ENCODE peak calls at places on chromosomes 13 and 19, in five cellular contexts. R is WTC11, K is GM12878, A is HepG2, C is K562. O is an unnamed sample.

GRCh38 chr19:55251296-55252081 is 7.3 kb downstream of the PPP6R1 start:
- DNase-seq in R (no peak), K (no peak), A (no peak), C (peak), O (no peak)

GRCh38 chr19:2462635-2463421 is 6.1 kb upstream of the LMNB2 start:
- DNase-seq in R (peak), K (no peak), A (peak), C (no peak), O (no peak)

GRCh38 chr19:47186337-47187022 is 44.5 kb downstream of the BBC3 start:
- DNase-seq in R (no peak), K (peak), A (no peak), C (no peak), O (no peak)

GRCh38 chr13:80010286-80010831 is 330.6 kb downstream of the SPRY2 start:
- DNase-seq in R (no peak), K (no peak), A (no peak), C (no peak), O (no peak)

GRCh38 chr13:109276261-109276660 is 510.1 kb downstream of the IRS2 start:
- DNase-seq in R (no peak), K (no peak), A (no peak), C (no peak), O (no peak)

GRCh38 chr13:44471686-44472085 is 98.1 kb downstream of the SERP2 start:
- DNase-seq in R (no peak), K (no peak), A (no peak), C (no peak), O (peak)

GRCh38 chr13:91520952-91521351 is 122.5 kb downstream of the GPC5 start:
- DNase-seq in R (no peak), K (no peak), A (no peak), C (no peak), O (no peak)

GRCh38 chr13:113141591-113141950 is 16.9 kb upstream of the PROZ start:
- DNase-seq in R (no peak), K (no peak), A (no peak), C (no peak), O (no peak)

GRCh38 chr13:95338905-95339304 is 37.7 kb upstream of the ABCC4 start:
- DNase-seq in R (no peak), K (no peak), A (no peak), C (no peak), O (no peak)

GRCh38 chr13:95341441-95341840 is 40.2 kb upstream of the ABCC4 start:
- DNase-seq in R (no peak), K (no peak), A (no peak), C (no peak), O (no peak)

GRCh38 chr13:95337597-95337996 is 36.3 kb upstream of the ABCC4 start:
- DNase-seq in R (no peak), K (no peak), A (no peak), C (no peak), O (no peak)

DNA sequence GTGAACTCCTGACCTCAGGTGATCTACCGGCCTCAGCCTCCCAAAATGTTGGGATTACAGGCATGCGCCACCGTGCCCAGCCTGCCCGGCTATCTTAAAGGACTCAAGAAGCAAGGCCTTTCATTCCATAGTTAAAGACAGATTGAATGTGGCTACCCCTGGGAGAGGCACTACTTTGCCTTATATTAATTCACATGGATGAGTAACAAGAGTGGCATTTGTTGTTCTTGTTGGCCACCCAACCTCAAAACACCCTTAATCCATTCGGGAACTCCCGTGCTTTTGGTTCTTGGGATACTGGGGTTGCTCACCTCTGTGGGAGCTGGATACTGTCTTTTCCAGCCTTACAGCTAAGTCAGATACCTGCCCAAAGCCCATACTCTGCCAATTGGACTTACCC is 34.4 kb upstream of the ABCC4 start:
- DNase-seq in R (no peak), K (no peak), A (no peak), C (no peak), O (no peak)
- TF ChIP-seq ESRRA in R (no peak), K (no peak), A (no peak), C (no peak), O (no peak)

GRCh38 chr19:58474291-58474996 is 1.7 kb upstream of the ZNF446 start:
- DNase-seq in R (no peak), K (no peak), A (no peak), C (no peak), O (no peak)
- TF ChIP-seq ESRRA in R (no peak), K (no peak), A (no peak), C (no peak), O (no peak)

GRCh38 chr13:94020426-94020825 is 459.1 kb downstream of the DCT start:
- DNase-seq in R (no peak), K (no peak), A (no peak), C (no peak), O (no peak)

DNA sequence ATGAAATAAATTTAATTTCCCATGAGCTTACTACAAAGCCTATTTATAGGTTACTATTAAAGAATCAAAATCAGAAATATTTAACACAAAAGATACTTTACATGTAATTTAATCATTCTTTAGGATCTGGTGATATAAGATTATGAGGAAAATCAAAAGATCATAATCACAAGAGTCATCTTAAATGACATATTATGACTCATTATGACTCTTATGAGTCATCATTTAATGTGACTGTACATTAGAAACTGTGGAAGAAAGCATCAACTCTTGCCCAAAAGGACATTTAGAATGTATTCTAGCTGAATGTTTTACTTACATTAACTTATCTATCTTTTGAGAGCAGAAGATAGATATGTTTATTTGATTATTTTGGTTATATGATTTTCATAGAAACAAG is 458.6 kb downstream of the DCT start:
- DNase-seq in R (no peak), K (no peak), A (no peak), C (no peak), O (no peak)
- TF ChIP-seq ESRRA in R (no peak), K (no peak), A (no peak), C (no peak), O (no peak)

DNA sequence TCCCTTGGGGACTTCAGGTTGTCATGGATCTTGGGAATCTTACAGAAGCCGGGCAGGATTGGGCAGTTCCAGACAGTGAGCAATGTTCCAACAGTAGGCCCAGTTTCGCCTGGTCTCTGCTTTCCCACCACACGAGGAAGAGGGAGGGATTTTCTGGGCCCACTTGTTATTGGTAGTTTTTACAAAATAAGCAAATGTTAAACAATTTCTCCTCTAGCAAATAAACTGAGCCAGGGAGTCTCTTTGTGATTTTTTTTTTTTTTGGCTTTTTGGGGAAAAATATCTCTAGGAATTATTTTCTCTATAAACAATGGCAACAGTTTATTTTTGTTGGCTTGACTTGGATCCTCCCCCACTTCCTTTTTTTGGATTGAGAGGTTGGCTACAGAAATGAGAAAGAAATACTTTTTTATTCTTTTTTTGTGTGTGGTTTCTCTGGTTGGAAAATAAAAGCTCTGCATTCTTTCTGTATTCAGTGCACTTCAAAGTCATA is 89.3 kb downstream of the TM9SF2 start:
- DNase-seq in R (no peak), K (no peak), A (no peak), C (no peak), O (no peak)
- TF ChIP-seq ESRRA in R (no peak), K (no peak), A (no peak), C (no peak), O (no peak)

DNA sequence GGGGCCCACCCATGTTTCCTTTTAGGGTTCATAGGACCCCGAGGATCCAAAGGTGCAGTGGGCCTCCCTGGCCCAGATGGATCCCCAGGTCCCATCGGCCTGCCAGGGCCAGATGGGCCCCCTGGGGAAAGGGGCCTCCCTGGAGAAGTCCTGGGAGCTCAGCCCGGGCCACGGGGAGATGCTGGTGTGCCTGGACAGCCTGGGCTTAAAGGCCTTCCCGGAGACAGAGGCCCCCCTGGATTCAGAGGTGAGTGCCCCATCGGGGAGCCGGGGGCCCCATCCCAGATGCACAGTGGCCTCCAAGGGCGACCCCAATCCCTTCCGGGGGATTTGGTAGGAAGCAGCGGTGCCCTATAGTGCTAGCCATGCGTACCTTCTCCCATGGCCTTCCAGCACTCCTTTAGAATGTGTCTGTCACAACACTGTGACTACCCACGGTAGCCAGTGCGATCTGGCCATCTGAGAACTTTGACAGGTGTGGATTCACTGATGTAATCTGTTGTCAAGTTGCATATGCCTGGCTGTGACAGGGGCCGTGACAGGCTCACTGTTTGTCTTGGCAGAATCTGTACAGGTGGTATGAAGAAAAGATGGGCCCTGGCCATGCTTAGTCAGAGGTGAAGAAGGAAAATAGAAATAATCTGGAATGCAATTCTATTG is 88.5 kb downstream of the RAB20 start:
- DNase-seq in R (no peak), K (no peak), A (no peak), C (no peak), O (no peak)
- TF ChIP-seq ESRRA in R (no peak), K (no peak), A (no peak), C (no peak), O (no peak)

O was measured in A549.